ENCODE peak calls at places on chromosomes 6 and 20, in five cellular contexts. U is fibroblast of mammary gland; P is LoVo; R is stimulated activated CD4-positive, alpha-beta T cell treated with anti-CD3 and anti-CD28 coated beads, TNF-alpha, amount 100 ng/mL, for 24 hours; G is renal cortical epithelial cell. Q is an unnamed sample.

GRCh38 chr6:13338038-13338437 is 9.7 kb upstream of the TBC1D7 start:
- DNase-seq in U (no peak), P (no peak), R (no peak), G (peak; percentile 27), Q (no peak)

GRCh38 chr20:33732166-33732970 is 572 bp downstream of the ZNF341 start:
- DNase-seq in U (peak; percentile 73), P (peak; percentile 62), R (peak; percentile 80), G (peak; percentile 34), Q (peak; percentile 89)

GRCh38 chr6:7542878-7543394 is 1.5 kb downstream of the DSP start:
- DNase-seq in U (peak; percentile 59), P (peak; percentile 83), R (no peak), G (peak; percentile 49), Q (peak; percentile 76)

GRCh38 chr20:19376451-19376971 is 164.1 kb downstream of the SLC24A3 start:
- DNase-seq in U (no peak), P (no peak), R (no peak), G (no peak), Q (no peak)

GRCh38 chr6:122116105-122116504 is 283.3 kb upstream of the HSF2 start:
- DNase-seq in U (no peak), P (no peak), R (no peak), G (no peak), Q (no peak)

GRCh38 chr20:4519530-4519929 is 202.2 kb upstream of the PRND start:
- DNase-seq in U (peak; percentile 22), P (no peak), R (peak; percentile 15), G (peak; percentile 15), Q (peak; percentile 50)

GRCh38 chr6:36033935-36034334 is 6.3 kb downstream of the MAPK14 start:
- DNase-seq in U (peak; percentile 52), P (no peak), R (peak; percentile 37), G (peak; percentile 37), Q (peak; percentile 3)

GRCh38 chr6:25070547-25071366 is 135.0 kb upstream of the RIPOR2 start:
- DNase-seq in U (peak; percentile 85), P (peak; percentile 79), R (peak; percentile 70), G (peak; percentile 75), Q (peak; percentile 68)

GRCh38 chr20:15061955-15062354 is 724.5 kb upstream of the FLRT3 start:
- DNase-seq in U (no peak), P (no peak), R (no peak), G (peak; percentile 96), Q (peak; percentile 34)

Q was measured in A549.